ENCODE peak calls at places on chromosomes 3 and 15, in nine cellular contexts. D is glutamatergic neuron; A is right lobe of liver; U is GM12865; G is body of pancreas; B is AG04449; T is CD8-positive, alpha-beta T cell; O is right atrium auricular region; H is MM.1S. E is an unnamed sample.

GRCh38 chr15:93882133-93882532 is 349.2 kb upstream of the MCTP2 start:
- DNase-seq in D (no peak), A (no peak), U (no peak), G (no peak), B (no peak), T (no peak), O (no peak), H (no peak), E (no peak)

GRCh38 chr3:39671116-39671515 is 138.3 kb upstream of the MYRIP start:
- DNase-seq in D (no peak), A (no peak), U (no peak), G (no peak), B (no peak), T (no peak), O (no peak), H (no peak), E (no peak)

GRCh38 chr3:190265795-190266194 is 56.5 kb downstream of the CLDN1 start:
- DNase-seq in D (no peak), A (no peak), U (no peak), G (peak; percentile 49), B (peak; percentile 61), T (no peak), O (no peak), H (no peak), E (no peak)

GRCh38 chr3:80696280-80696679 is 928.5 kb upstream of the ROBO1 start:
- DNase-seq in D (no peak), A (no peak), U (no peak), G (peak; percentile 50), B (no peak), T (no peak), O (no peak), H (no peak), E (no peak)

GRCh38 chr3:170056710-170057454 is 19.1 kb downstream of the GPR160 start:
- DNase-seq in D (no peak), A (no peak), U (peak; percentile 88), G (no peak), B (no peak), T (no peak), O (no peak), H (peak; percentile 81), E (no peak)

GRCh38 chr3:71645140-71645539 is 61.6 kb upstream of the FOXP1 start:
- DNase-seq in D (no peak), A (no peak), U (no peak), G (no peak), B (no peak), T (no peak), O (no peak), H (no peak), E (no peak)

GRCh38 chr3:157961665-157962064 is 144.6 kb downstream of the SHOX2 start:
- DNase-seq in D (no peak), A (no peak), U (no peak), G (no peak), B (no peak), T (no peak), O (no peak), H (peak; percentile 85), E (no peak)

GRCh38 chr3:27521179-27521871 is 37.1 kb upstream of the SLC4A7 start:
- DNase-seq in D (no peak), A (no peak), U (no peak), G (no peak), B (peak; percentile 63), T (no peak), O (peak; percentile 65), H (no peak), E (peak; percentile 78)

GRCh38 chr3:11136871-11137626 is 17.2 kb upstream of the HRH1 start:
- DNase-seq in D (no peak), A (no peak), U (no peak), G (no peak), B (peak; percentile 100), T (no peak), O (peak; percentile 87), H (no peak), E (no peak)

GRCh38 chr3:70090322-70090913 is 90.9 kb downstream of the SAMMSON start:
- DNase-seq in D (no peak), A (no peak), U (peak; percentile 32), G (no peak), B (no peak), T (no peak), O (no peak), H (peak; percentile 45), E (no peak)

DNA sequence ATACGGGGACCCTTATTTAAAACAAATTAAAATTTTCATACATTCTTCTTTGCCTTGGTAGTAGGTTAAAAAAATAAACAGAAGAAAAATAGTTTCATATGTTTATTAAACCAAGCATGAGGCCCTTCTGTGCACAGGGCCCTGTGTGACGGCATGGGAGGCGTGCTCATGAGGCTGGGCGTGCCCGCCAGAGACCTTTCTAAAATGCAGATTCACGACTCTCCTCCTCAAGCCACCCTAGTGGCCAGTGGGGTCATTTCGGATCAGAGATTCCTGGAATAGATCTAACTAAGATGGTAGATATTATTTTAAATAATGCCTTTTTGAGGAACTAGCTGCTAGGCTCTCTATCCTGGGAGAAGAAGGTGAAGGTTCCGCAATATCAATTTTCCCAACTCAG is 35.3 kb downstream of the MASP1 start:
- DNase-seq in D (no peak), A (no peak), U (no peak), G (no peak), B (no peak), T (no peak), O (no peak), H (no peak), E (no peak)
- TF ChIP-seq CTCF in D (peak; percentile 15), A (no peak), U (no peak), G (no peak), B (no peak), T (no peak), O (no peak), H (no peak), E (no peak)

GRCh38 chr3:78281381-78281780 is 1241.5 kb downstream of the ROBO2 start:
- DNase-seq in D (peak; percentile 70), A (no peak), U (no peak), G (no peak), B (no peak), T (no peak), O (no peak), H (no peak), E (no peak)

GRCh38 chr3:78287085-78287484 is 1247.2 kb downstream of the ROBO2 start:
- DNase-seq in D (no peak), A (no peak), U (no peak), G (no peak), B (peak; percentile 4), T (no peak), O (no peak), H (no peak), E (no peak)

GRCh38 chr3:78283994-78284393 is 1244.1 kb downstream of the ROBO2 start:
- DNase-seq in D (no peak), A (no peak), U (no peak), G (no peak), B (no peak), T (no peak), O (no peak), H (no peak), E (no peak)

GRCh38 chr3:78285032-78285728 is 1245.3 kb downstream of the ROBO2 start:
- DNase-seq in D (no peak), A (no peak), U (no peak), G (no peak), B (no peak), T (no peak), O (no peak), H (peak; percentile 50), E (no peak)
- TF ChIP-seq CTCF in D (no peak), A (no peak), U (no peak), G (no peak), B (no peak), T (no peak), O (no peak), H (no peak), E (no peak)

DNA sequence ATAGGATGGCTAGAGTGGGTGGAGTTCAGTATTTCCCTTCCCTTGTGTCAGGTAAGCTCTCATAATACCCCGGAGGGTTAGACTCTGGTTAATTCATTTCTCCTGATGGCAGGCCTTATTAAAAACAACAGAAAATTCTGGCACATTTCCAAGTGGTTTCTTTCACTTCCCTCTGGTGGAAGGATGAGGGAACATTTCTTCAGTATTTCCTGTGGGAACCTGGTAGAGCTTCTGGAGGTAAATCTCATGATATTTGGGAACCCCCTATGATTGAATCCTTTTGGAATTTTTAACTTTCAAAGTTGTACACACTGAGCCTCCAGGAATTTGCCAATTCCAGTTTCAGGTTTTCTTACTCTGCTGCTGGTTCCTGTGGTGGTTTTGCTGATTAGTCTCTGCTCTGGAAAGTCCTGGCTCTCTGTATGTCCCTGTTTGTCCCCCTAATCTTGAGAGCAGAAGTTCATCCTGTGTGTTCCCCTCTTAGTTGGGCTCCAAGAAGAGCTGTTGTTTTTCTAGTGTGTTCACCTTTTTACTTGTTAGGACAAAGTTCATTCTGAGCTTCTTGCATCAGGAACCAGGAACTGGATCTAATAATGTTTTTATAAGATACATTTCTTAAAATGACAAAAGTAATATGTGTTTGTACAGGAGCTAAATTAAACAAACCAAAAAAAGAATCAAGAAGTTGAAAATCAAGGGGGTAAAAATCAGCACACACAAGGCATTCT is 12.1 kb downstream of the CHRNA7 start:
- DNase-seq in D (no peak), A (no peak), U (no peak), G (no peak), B (no peak), T (no peak), O (no peak), H (no peak), E (no peak)
- TF ChIP-seq CTCF in D (no peak), A (no peak), U (no peak), G (peak; percentile 43), B (no peak), T (no peak), O (no peak), H (no peak), E (no peak)

GRCh38 chr3:129432036-129432435 is 3.6 kb upstream of the EFCAB12 start:
- DNase-seq in D (no peak), A (peak; percentile 62), U (no peak), G (no peak), B (no peak), T (no peak), O (no peak), H (no peak), E (no peak)

GRCh38 chr3:129432671-129433070 is 4.2 kb upstream of the EFCAB12 start:
- DNase-seq in D (no peak), A (no peak), U (no peak), G (no peak), B (no peak), T (no peak), O (no peak), H (no peak), E (no peak)

GRCh38 chr3:129433565-129433964 is 5.1 kb upstream of the EFCAB12 start:
- DNase-seq in D (no peak), A (no peak), U (no peak), G (no peak), B (no peak), T (no peak), O (no peak), H (no peak), E (no peak)

GRCh38 chr3:129434140-129434539 is 5.6 kb downstream of the MBD4 start:
- DNase-seq in D (no peak), A (no peak), U (no peak), G (no peak), B (no peak), T (no peak), O (no peak), H (no peak), E (no peak)

DNA sequence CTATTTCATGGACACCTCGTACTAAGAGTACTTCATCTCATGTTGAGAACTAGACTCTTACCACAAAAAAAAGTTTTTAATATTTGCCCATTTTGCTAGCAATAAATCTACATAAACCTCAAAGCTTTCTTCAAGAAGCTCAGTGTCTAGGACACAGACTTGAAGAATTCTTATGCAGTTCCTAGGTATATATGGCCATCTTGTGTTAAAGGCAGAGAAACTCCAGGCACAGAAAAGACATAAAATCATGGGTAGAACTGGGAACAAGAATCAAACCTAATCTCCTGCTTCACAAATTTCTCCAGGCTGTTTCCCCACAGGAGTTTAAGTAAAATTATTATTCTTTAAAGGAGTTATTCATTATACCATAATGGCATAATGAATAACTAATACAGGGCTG is 4.4 kb downstream of the MBD4 start:
- DNase-seq in D (no peak), A (no peak), U (no peak), G (no peak), B (no peak), T (no peak), O (no peak), H (no peak), E (no peak)
- TF ChIP-seq CTCF in D (no peak), A (no peak), U (no peak), G (no peak), B (no peak), T (no peak), O (no peak), H (no peak), E (no peak)